ENCODE peak calls at places on chromosome 14, in four cellular contexts. K, P, G and H are unnamed samples.
A peak's percentile ranks its signal among the peaks of the same experiment; 100 is the strongest.

GRCh38 chr14:69648480-69649414 is 37.4 kb downstream of the SUSD6 start:
- DNase-seq in K (peak; percentile 45), P (no peak), G (no peak), H (peak; percentile 49)

GRCh38 chr14:27688823-27689444 is 1077.7 kb upstream of the FOXG1 start:
- DNase-seq in K (no peak), P (no peak), G (no peak), H (no peak)

GRCh38 chr14:23183479-23183878 is at the start of gene SLC7A8:
- DNase-seq in K (no peak), P (no peak), G (peak; percentile 14), H (no peak)

GRCh38 chr14:68792022-68792829 is 641 bp downstream of the ZFP36L1 start:
- DNase-seq in K (no peak), P (no peak), G (no peak), H (no peak)

GRCh38 chr14:69037790-69038448 is 58.8 kb upstream of the ACTN1 start:
- DNase-seq in K (no peak), P (no peak), G (no peak), H (no peak)

GRCh38 chr14:99334277-99334676 is 62.3 kb upstream of the BCL11B start:
- DNase-seq in K (no peak), P (no peak), G (no peak), H (no peak)

GRCh38 chr14:70931008-70931407 is 23.7 kb downstream of the PCNX1 start:
- DNase-seq in K (no peak), P (no peak), G (no peak), H (no peak)

GRCh38 chr14:93832665-93833064 is 44.4 kb upstream of the PRIMA1 start:
- DNase-seq in K (no peak), P (no peak), G (no peak), H (no peak)

GRCh38 chr14:102591372-102591943 is 991 bp upstream of the RCOR1 start:
- DNase-seq in K (no peak), P (peak; percentile 9), G (no peak), H (no peak)

GRCh38 chr14:75981426-75981825 is 369 bp downstream of the TGFB3 start:
- DNase-seq in K (no peak), P (no peak), G (peak; percentile 24), H (no peak)

GRCh38 chr14:99271951-99272668 is at the start of gene BCL11B:
- DNase-seq in K (peak; percentile 79), P (peak; percentile 81), G (peak; percentile 84), H (peak; percentile 63)

GRCh38 chr14:95040723-95041476 is 116.4 kb downstream of the DICER1 start:
- DNase-seq in K (no peak), P (no peak), G (no peak), H (no peak)

GRCh38 chr14:101963611-101964296 is 619 bp upstream of the DYNC1H1 start:
- DNase-seq in K (no peak), P (no peak), G (no peak), H (no peak)

GRCh38 chr14:78074546-78074945 is 95.6 kb upstream of the NRXN3 start:
- DNase-seq in K (no peak), P (no peak), G (no peak), H (no peak)

GRCh38 chr14:94505641-94506040 is 3.6 kb downstream of the SERPINA12 start:
- DNase-seq in K (no peak), P (no peak), G (no peak), H (no peak)

GRCh38 chr14:96140964-96141363 is 63.7 kb upstream of the BDKRB2 start:
- DNase-seq in K (no peak), P (no peak), G (no peak), H (no peak)

GRCh38 chr14:67911506-67911905 is 91.9 kb downstream of the RAD51B start:
- DNase-seq in K (no peak), P (no peak), G (no peak), H (no peak)

GRCh38 chr14:63759454-63759853 is 31.6 kb upstream of the SGPP1 start:
- DNase-seq in K (peak; percentile 18), P (no peak), G (no peak), H (no peak)

GRCh38 chr14:63470877-63471565 is 72.2 kb downstream of the PPP2R5E start:
- DNase-seq in K (peak; percentile 47), P (no peak), G (no peak), H (peak; percentile 31)

GRCh38 chr14:59314953-59315599 is 126.6 kb downstream of the DAAM1 start:
- DNase-seq in K (no peak), P (no peak), G (no peak), H (no peak)

GRCh38 chr14:93084866-93085857 is 30.6 kb downstream of the ITPK1 start:
- DNase-seq in K (no peak), P (no peak), G (no peak), H (no peak)

GRCh38 chr14:86858043-86858442 is 1134.9 kb downstream of the GALC start:
- DNase-seq in K (no peak), P (no peak), G (no peak), H (no peak)

GRCh38 chr14:96091941-96092411 is 52.8 kb downstream of the C14orf132 start:
- DNase-seq in K (no peak), P (no peak), G (no peak), H (peak; percentile 66)

GRCh38 chr14:36238666-36239363 is 62.3 kb upstream of the PTCSC3 start:
- DNase-seq in K (peak; percentile 77), P (no peak), G (no peak), H (peak; percentile 34)

GRCh38 chr14:95033851-95034622 is 123.3 kb downstream of the DICER1 start:
- DNase-seq in K (no peak), P (no peak), G (no peak), H (no peak)

GRCh38 chr14:88515499-88516221 is 39.1 kb downstream of the PTPN21 start:
- DNase-seq in K (no peak), P (no peak), G (no peak), H (no peak)

GRCh38 chr14:19878029-19878642 is 3.2 kb downstream of the OR4K2 start:
- DNase-seq in K (no peak), P (no peak), G (no peak), H (no peak)

GRCh38 chr14:104574978-104575377 is 4.6 kb upstream of the C14orf180 start:
- DNase-seq in K (no peak), P (no peak), G (no peak), H (no peak)

GRCh38 chr14:34775342-34775741 is 60.9 kb upstream of the CFL2 start:
- DNase-seq in K (no peak), P (no peak), G (no peak), H (no peak)

GRCh38 chr14:60179296-60179924 is 14.2 kb upstream of the DHRS7 start:
- DNase-seq in K (no peak), P (no peak), G (no peak), H (no peak)